ENCODE peak calls at places on chromosomes 12 and 14, in ten cellular contexts. One of them, this sample, is unnamed.

GRCh38 chr14:22168092-22168955 is 420.7 kb downstream of the DAD1 start:
- DNase-seq in C1 segment of cervical spinal cord: no peak
- DNase-seq in NB4: peak
- DNase-seq in Peyer's patch: no peak
- DNase-seq in CD4-positive, alpha-beta T cell: no peak
- DNase-seq in NCI-H460: no peak
- DNase-seq in AG08395: no peak
- DNase-seq in activated T-cell treated with anti-CD3 and anti-CD28 coated beads, Interleukin-2, amount 50 U/mL, for 4 hours: no peak
- DNase-seq in SW 1271: no peak
- DNase-seq in Panc1: no peak
- DNase-seq in this sample: no peak

GRCh38 chr14:87690076-87690661 is 302.8 kb downstream of the GALC start:
- DNase-seq in C1 segment of cervical spinal cord: no peak
- DNase-seq in NB4: no peak
- DNase-seq in Peyer's patch: no peak
- DNase-seq in CD4-positive, alpha-beta T cell: no peak
- DNase-seq in NCI-H460: no peak
- DNase-seq in AG08395: no peak
- DNase-seq in activated T-cell treated with anti-CD3 and anti-CD28 coated beads, Interleukin-2, amount 50 U/mL, for 4 hours: no peak
- DNase-seq in SW 1271: no peak
- DNase-seq in Panc1: no peak
- DNase-seq in this sample: no peak

GRCh38 chr14:97177016-97177415 is 379.8 kb downstream of the VRK1 start:
- DNase-seq in C1 segment of cervical spinal cord: no peak
- DNase-seq in NB4: peak
- DNase-seq in Peyer's patch: no peak
- DNase-seq in CD4-positive, alpha-beta T cell: no peak
- DNase-seq in NCI-H460: peak
- DNase-seq in AG08395: no peak
- DNase-seq in activated T-cell treated with anti-CD3 and anti-CD28 coated beads, Interleukin-2, amount 50 U/mL, for 4 hours: peak
- DNase-seq in SW 1271: peak
- DNase-seq in Panc1: peak
- DNase-seq in this sample: no peak

GRCh38 chr12:59494617-59495016 is 101.2 kb upstream of the SLC16A7 start:
- DNase-seq in C1 segment of cervical spinal cord: no peak
- DNase-seq in NB4: no peak
- DNase-seq in Peyer's patch: no peak
- DNase-seq in CD4-positive, alpha-beta T cell: no peak
- DNase-seq in NCI-H460: no peak
- DNase-seq in AG08395: no peak
- DNase-seq in activated T-cell treated with anti-CD3 and anti-CD28 coated beads, Interleukin-2, amount 50 U/mL, for 4 hours: no peak
- DNase-seq in SW 1271: no peak
- DNase-seq in Panc1: no peak
- DNase-seq in this sample: no peak

GRCh38 chr14:92500491-92500941 is 13.1 kb upstream of the RIN3 start:
- DNase-seq in C1 segment of cervical spinal cord: peak
- DNase-seq in NB4: no peak
- DNase-seq in Peyer's patch: no peak
- DNase-seq in CD4-positive, alpha-beta T cell: no peak
- DNase-seq in NCI-H460: no peak
- DNase-seq in AG08395: no peak
- DNase-seq in activated T-cell treated with anti-CD3 and anti-CD28 coated beads, Interleukin-2, amount 50 U/mL, for 4 hours: no peak
- DNase-seq in SW 1271: no peak
- DNase-seq in Panc1: no peak
- DNase-seq in this sample: no peak

GRCh38 chr12:48768736-48769135 is 20.2 kb downstream of the ADCY6 start:
- DNase-seq in C1 segment of cervical spinal cord: no peak
- DNase-seq in NB4: no peak
- DNase-seq in Peyer's patch: no peak
- DNase-seq in CD4-positive, alpha-beta T cell: no peak
- DNase-seq in NCI-H460: no peak
- DNase-seq in AG08395: no peak
- DNase-seq in activated T-cell treated with anti-CD3 and anti-CD28 coated beads, Interleukin-2, amount 50 U/mL, for 4 hours: no peak
- DNase-seq in SW 1271: no peak
- DNase-seq in Panc1: no peak
- DNase-seq in this sample: no peak

GRCh38 chr14:103199141-103199540 is 75.9 kb downstream of the TNFAIP2 start:
- DNase-seq in C1 segment of cervical spinal cord: no peak
- DNase-seq in NB4: no peak
- DNase-seq in Peyer's patch: no peak
- DNase-seq in CD4-positive, alpha-beta T cell: no peak
- DNase-seq in NCI-H460: no peak
- DNase-seq in AG08395: peak
- DNase-seq in activated T-cell treated with anti-CD3 and anti-CD28 coated beads, Interleukin-2, amount 50 U/mL, for 4 hours: no peak
- DNase-seq in SW 1271: no peak
- DNase-seq in Panc1: no peak
- DNase-seq in this sample: no peak

GRCh38 chr12:114306646-114307045 is 99.3 kb downstream of the TBX5 start:
- DNase-seq in C1 segment of cervical spinal cord: no peak
- DNase-seq in NB4: no peak
- DNase-seq in Peyer's patch: no peak
- DNase-seq in CD4-positive, alpha-beta T cell: no peak
- DNase-seq in NCI-H460: no peak
- DNase-seq in AG08395: peak
- DNase-seq in activated T-cell treated with anti-CD3 and anti-CD28 coated beads, Interleukin-2, amount 50 U/mL, for 4 hours: no peak
- DNase-seq in SW 1271: peak
- DNase-seq in Panc1: no peak
- DNase-seq in this sample: no peak

GRCh38 chr14:92539419-92539818 is 25.8 kb downstream of the RIN3 start:
- DNase-seq in C1 segment of cervical spinal cord: no peak
- DNase-seq in NB4: no peak
- DNase-seq in Peyer's patch: no peak
- DNase-seq in CD4-positive, alpha-beta T cell: no peak
- DNase-seq in NCI-H460: no peak
- DNase-seq in AG08395: no peak
- DNase-seq in activated T-cell treated with anti-CD3 and anti-CD28 coated beads, Interleukin-2, amount 50 U/mL, for 4 hours: no peak
- DNase-seq in SW 1271: no peak
- DNase-seq in Panc1: no peak
- DNase-seq in this sample: no peak

GRCh38 chr14:33686218-33686617 is 264.7 kb downstream of the EGLN3 start:
- DNase-seq in C1 segment of cervical spinal cord: no peak
- DNase-seq in NB4: no peak
- DNase-seq in Peyer's patch: no peak
- DNase-seq in CD4-positive, alpha-beta T cell: no peak
- DNase-seq in NCI-H460: no peak
- DNase-seq in AG08395: peak
- DNase-seq in activated T-cell treated with anti-CD3 and anti-CD28 coated beads, Interleukin-2, amount 50 U/mL, for 4 hours: no peak
- DNase-seq in SW 1271: no peak
- DNase-seq in Panc1: no peak
- DNase-seq in this sample: no peak

GRCh38 chr12:53676715-53677611 is 1.1 kb upstream of the ATP5MC2 start:
- DNase-seq in C1 segment of cervical spinal cord: peak
- DNase-seq in NB4: no peak
- DNase-seq in Peyer's patch: no peak
- DNase-seq in CD4-positive, alpha-beta T cell: peak
- DNase-seq in NCI-H460: no peak
- DNase-seq in AG08395: peak
- DNase-seq in activated T-cell treated with anti-CD3 and anti-CD28 coated beads, Interleukin-2, amount 50 U/mL, for 4 hours: peak
- DNase-seq in SW 1271: no peak
- DNase-seq in Panc1: no peak
- DNase-seq in this sample: no peak

GRCh38 chr14:95389471-95390011 is 69.8 kb upstream of the CLMN start:
- DNase-seq in C1 segment of cervical spinal cord: no peak
- DNase-seq in NB4: no peak
- DNase-seq in Peyer's patch: no peak
- DNase-seq in CD4-positive, alpha-beta T cell: no peak
- DNase-seq in NCI-H460: no peak
- DNase-seq in AG08395: no peak
- DNase-seq in activated T-cell treated with anti-CD3 and anti-CD28 coated beads, Interleukin-2, amount 50 U/mL, for 4 hours: no peak
- DNase-seq in SW 1271: no peak
- DNase-seq in Panc1: no peak
- DNase-seq in this sample: no peak

GRCh38 chr12:69070319-69071090 is 137.5 kb upstream of the CPM start:
- DNase-seq in C1 segment of cervical spinal cord: peak
- DNase-seq in NB4: peak
- DNase-seq in Peyer's patch: peak
- DNase-seq in CD4-positive, alpha-beta T cell: peak
- DNase-seq in NCI-H460: peak
- DNase-seq in AG08395: peak
- DNase-seq in activated T-cell treated with anti-CD3 and anti-CD28 coated beads, Interleukin-2, amount 50 U/mL, for 4 hours: peak
- DNase-seq in SW 1271: peak
- DNase-seq in Panc1: peak
- DNase-seq in this sample: peak

GRCh38 chr14:95674613-95675012 is 11.6 kb upstream of the TCL1B start:
- DNase-seq in C1 segment of cervical spinal cord: no peak
- DNase-seq in NB4: no peak
- DNase-seq in Peyer's patch: no peak
- DNase-seq in CD4-positive, alpha-beta T cell: no peak
- DNase-seq in NCI-H460: no peak
- DNase-seq in AG08395: no peak
- DNase-seq in activated T-cell treated with anti-CD3 and anti-CD28 coated beads, Interleukin-2, amount 50 U/mL, for 4 hours: no peak
- DNase-seq in SW 1271: no peak
- DNase-seq in Panc1: no peak
- DNase-seq in this sample: no peak

GRCh38 chr14:68423686-68424085 is 369.2 kb downstream of the ZFP36L1 start:
- DNase-seq in C1 segment of cervical spinal cord: no peak
- DNase-seq in NB4: no peak
- DNase-seq in Peyer's patch: no peak
- DNase-seq in CD4-positive, alpha-beta T cell: no peak
- DNase-seq in NCI-H460: no peak
- DNase-seq in AG08395: no peak
- DNase-seq in activated T-cell treated with anti-CD3 and anti-CD28 coated beads, Interleukin-2, amount 50 U/mL, for 4 hours: no peak
- DNase-seq in SW 1271: no peak
- DNase-seq in Panc1: no peak
- DNase-seq in this sample: no peak

GRCh38 chr14:29518335-29518734 is 409.3 kb downstream of the PRKD1 start:
- DNase-seq in C1 segment of cervical spinal cord: no peak
- DNase-seq in NB4: no peak
- DNase-seq in Peyer's patch: no peak
- DNase-seq in CD4-positive, alpha-beta T cell: no peak
- DNase-seq in NCI-H460: no peak
- DNase-seq in AG08395: peak
- DNase-seq in activated T-cell treated with anti-CD3 and anti-CD28 coated beads, Interleukin-2, amount 50 U/mL, for 4 hours: no peak
- DNase-seq in SW 1271: peak
- DNase-seq in Panc1: no peak
- DNase-seq in this sample: no peak

GRCh38 chr12:42237052-42237852 is 796 bp downstream of the YAF2 start:
- DNase-seq in C1 segment of cervical spinal cord: peak
- DNase-seq in NB4: peak
- DNase-seq in Peyer's patch: peak
- DNase-seq in CD4-positive, alpha-beta T cell: peak
- DNase-seq in NCI-H460: peak
- DNase-seq in AG08395: peak
- DNase-seq in activated T-cell treated with anti-CD3 and anti-CD28 coated beads, Interleukin-2, amount 50 U/mL, for 4 hours: peak
- DNase-seq in SW 1271: peak
- DNase-seq in Panc1: peak
- DNase-seq in this sample: peak

GRCh38 chr14:101708853-101709532 is 52.5 kb upstream of the PPP2R5C start:
- DNase-seq in C1 segment of cervical spinal cord: no peak
- DNase-seq in NB4: no peak
- DNase-seq in Peyer's patch: no peak
- DNase-seq in CD4-positive, alpha-beta T cell: no peak
- DNase-seq in NCI-H460: no peak
- DNase-seq in AG08395: no peak
- DNase-seq in activated T-cell treated with anti-CD3 and anti-CD28 coated beads, Interleukin-2, amount 50 U/mL, for 4 hours: no peak
- DNase-seq in SW 1271: no peak
- DNase-seq in Panc1: no peak
- DNase-seq in this sample: no peak

GRCh38 chr12:34404377-34405285 is 382.3 kb downstream of the ALG10 start:
- DNase-seq in C1 segment of cervical spinal cord: no peak
- DNase-seq in NB4: no peak
- DNase-seq in Peyer's patch: peak
- DNase-seq in CD4-positive, alpha-beta T cell: peak
- DNase-seq in NCI-H460: no peak
- DNase-seq in AG08395: no peak
- DNase-seq in activated T-cell treated with anti-CD3 and anti-CD28 coated beads, Interleukin-2, amount 50 U/mL, for 4 hours: peak
- DNase-seq in SW 1271: no peak
- DNase-seq in Panc1: no peak
- DNase-seq in this sample: no peak

GRCh38 chr12:10143205-10143604 is 13.2 kb upstream of the CLEC7A start:
- DNase-seq in C1 segment of cervical spinal cord: no peak
- DNase-seq in NB4: no peak
- DNase-seq in Peyer's patch: no peak
- DNase-seq in CD4-positive, alpha-beta T cell: no peak
- DNase-seq in NCI-H460: no peak
- DNase-seq in AG08395: peak
- DNase-seq in activated T-cell treated with anti-CD3 and anti-CD28 coated beads, Interleukin-2, amount 50 U/mL, for 4 hours: no peak
- DNase-seq in SW 1271: no peak
- DNase-seq in Panc1: no peak
- DNase-seq in this sample: no peak

This sample was measured in CD8-positive, alpha-beta T cell.